ENCODE peak calls at places on chromosomes 7 and 10, in four cellular contexts. V is K562, L is IMR-90, Z is GM12878. R is an unnamed sample.
A peak's percentile ranks its signal among the peaks of the same experiment; 100 is the strongest.

GRCh38 chr10:60870803-60871202 is 73.2 kb downstream of the RHOBTB1 start:
- DNase-seq in V (no peak), Z (no peak), L (no peak), R (no peak)

GRCh38 chr10:129101232-129101980 is 365.6 kb upstream of the MGMT start:
- DNase-seq in Z (no peak), V (no peak), L (no peak), R (no peak)

GRCh38 chr10:93336110-93336509 is 146.0 kb downstream of the MYOF start:
- DNase-seq in L (no peak), Z (no peak), V (no peak), R (no peak)

GRCh38 chr7:127588019-127588696 is at the start of gene ARF5:
- DNase-seq in Z (no peak), L (peak; percentile 72), V (peak; percentile 98), R (peak; percentile 90)

GRCh38 chr10:73413108-73413527 is 740 bp downstream of the ANXA7 start:
- DNase-seq in Z (peak; percentile 41), L (no peak), V (peak; percentile 66), R (no peak)

GRCh38 chr10:84224411-84225028 is 824 bp downstream of the LRIT2 start:
- DNase-seq in L (no peak), Z (no peak), V (peak; percentile 59), R (no peak)

GRCh38 chr7:20165146-20165510 is 52.1 kb downstream of the MACC1 start:
- DNase-seq in V (no peak), Z (no peak), L (no peak), R (no peak)

GRCh38 chr7:107043916-107044346 is 574 bp upstream of the PRKAR2B start:
- DNase-seq in L (peak; percentile 4), Z (no peak), V (no peak), R (no peak)

GRCh38 chr7:75649462-75649861 is 89.3 kb downstream of the HIP1 start:
- DNase-seq in Z (no peak), L (no peak), V (no peak), R (peak; percentile 79)

GRCh38 chr7:66474441-66474840 is 154.2 kb upstream of the KCTD7 start:
- DNase-seq in L (no peak), Z (no peak), V (no peak), R (no peak)

GRCh38 chr7:124633740-124634139 is 131.9 kb downstream of the GPR37 start:
- DNase-seq in V (no peak), L (no peak), Z (no peak), R (no peak)

GRCh38 chr10:74736029-74736428 is 90.4 kb upstream of the KAT6B start:
- DNase-seq in L (no peak), V (no peak), Z (no peak), R (no peak)

GRCh38 chr10:29240991-29241660 is 47.7 kb upstream of the LYZL1 start:
- DNase-seq in Z (no peak), L (no peak), V (no peak), R (no peak)

GRCh38 chr10:132464256-132465192 is 67.5 kb downstream of the PWWP2B start:
- DNase-seq in Z (no peak), L (no peak), V (no peak), R (no peak)

GRCh38 chr10:69839696-69840345 is 38.1 kb downstream of the COL13A1 start:
- DNase-seq in Z (no peak), L (peak; percentile 73), V (no peak), R (no peak)

GRCh38 chr7:28745351-28745750 is 212.8 kb downstream of the TRIL start:
- DNase-seq in Z (no peak), L (no peak), V (no peak), R (no peak)

GRCh38 chr10:103659674-103660363 is 166.3 kb downstream of the NEURL1 start:
- DNase-seq in Z (no peak), L (peak; percentile 91), V (no peak), R (peak; percentile 52)

GRCh38 chr7:39083781-39084180 is 106.1 kb downstream of the POU6F2 start:
- DNase-seq in L (no peak), V (no peak), Z (no peak), R (no peak)

GRCh38 chr7:620052-620451 is 100.4 kb upstream of the PDGFA start:
- DNase-seq in L (peak; percentile 88), Z (no peak), V (peak; percentile 21), R (peak; percentile 85)

GRCh38 chr10:22599636-22600228 is 114.6 kb downstream of the PIP4K2A start:
- DNase-seq in V (no peak), L (no peak), Z (no peak), R (no peak)

GRCh38 chr7:101865031-101865824 is 47.8 kb downstream of the CUX1 start:
- DNase-seq in V (no peak), Z (no peak), L (no peak), R (peak; percentile 32)

GRCh38 chr7:44678468-44679179 is 70.0 kb upstream of the ZMIZ2 start:
- DNase-seq in V (no peak), Z (no peak), L (peak; percentile 86), R (no peak)

GRCh38 chr10:103598654-103599115 is 105.2 kb downstream of the NEURL1 start:
- DNase-seq in L (peak; percentile 82), Z (no peak), V (peak; percentile 66), R (peak; percentile 70)

GRCh38 chr10:43304687-43305333 is 37.9 kb upstream of the RASGEF1A start:
- DNase-seq in Z (no peak), V (peak; percentile 58), L (peak; percentile 8), R (peak; percentile 11)

GRCh38 chr7:2018786-2019692 is 213.7 kb downstream of the MAD1L1 start:
- DNase-seq in V (peak; percentile 96), Z (no peak), L (peak; percentile 82), R (peak; percentile 37)

GRCh38 chr7:79304711-79305110 is 148.8 kb downstream of the MAGI2 start:
- DNase-seq in L (no peak), Z (no peak), V (no peak), R (no peak)

GRCh38 chr7:112788778-112789343 is 1.3 kb downstream of the TMEM168 start:
- DNase-seq in V (no peak), Z (no peak), L (no peak), R (no peak)

GRCh38 chr7:32479574-32480200 is 10.5 kb downstream of the LSM5 start:
- DNase-seq in L (peak; percentile 52), Z (no peak), V (peak; percentile 58), R (peak; percentile 44)

GRCh38 chr7:135204271-135204872 is 7.0 kb downstream of the WDR91 start:
- DNase-seq in Z (no peak), L (peak; percentile 93), V (no peak), R (peak; percentile 22)

GRCh38 chr7:130294314-130294713 is 1.4 kb downstream of the CPA4 start:
- DNase-seq in L (peak; percentile 74), V (no peak), Z (no peak), R (no peak)

GRCh38 chr7:11698273-11698930 is 133.6 kb downstream of the THSD7A start:
- DNase-seq in V (no peak), Z (no peak), L (no peak), R (peak; percentile 65)

GRCh38 chr10:71371750-71372166 is 25.0 kb upstream of the CDH23 start:
- DNase-seq in V (no peak), L (no peak), Z (peak; percentile 56), R (no peak)

GRCh38 chr10:43253461-43254198 is 13.2 kb downstream of the RASGEF1A start:
- DNase-seq in Z (no peak), V (no peak), L (no peak), R (no peak)

GRCh38 chr7:157506268-157506667 is 169.5 kb downstream of the DNAJB6 start:
- DNase-seq in Z (no peak), V (no peak), L (no peak), R (no peak)

GRCh38 chr7:157508477-157508881 is 171.7 kb downstream of the DNAJB6 start:
- DNase-seq in V (no peak), Z (no peak), L (no peak), R (no peak)

GRCh38 chr7:157505646-157506045 is 168.8 kb downstream of the DNAJB6 start:
- DNase-seq in Z (no peak), V (no peak), L (no peak), R (no peak)

GRCh38 chr7:157507987-157508386 is 171.2 kb downstream of the DNAJB6 start:
- DNase-seq in L (no peak), V (no peak), Z (no peak), R (no peak)

GRCh38 chr7:157509226-157509625 is 172.4 kb downstream of the DNAJB6 start:
- DNase-seq in V (no peak), Z (no peak), L (no peak), R (no peak)
- H3K27me3 ChIP-seq in V (peaks cover 30% of the 10 kb centered on the region), Z (no peaks in the 10 kb centered on the region), L (no peaks in the 10 kb centered on the region), R (no peaks in the 10 kb centered on the region)

GRCh38 chr7:70631732-70632131 is 500.2 kb upstream of the GALNT17 start:
- DNase-seq in V (no peak), Z (no peak), L (no peak), R (no peak)

GRCh38 chr7:70632400-70632799 is 499.5 kb upstream of the GALNT17 start:
- DNase-seq in L (no peak), V (no peak), Z (no peak), R (no peak)

GRCh38 chr7:70634071-70634470 is 497.9 kb upstream of the GALNT17 start:
- DNase-seq in L (no peak), Z (no peak), V (no peak), R (no peak)

GRCh38 chr7:70627488-70627887 is 504.5 kb upstream of the GALNT17 start:
- DNase-seq in Z (no peak), V (no peak), L (no peak), R (no peak)

GRCh38 chr7:70630647-70631457 is 501.1 kb upstream of the GALNT17 start:
- DNase-seq in Z (no peak), L (peak; percentile 66), V (no peak), R (no peak)
- TF ChIP-seq FOS in Z (no peak), L (no peak), V (no peak), R (no peak)

DNA sequence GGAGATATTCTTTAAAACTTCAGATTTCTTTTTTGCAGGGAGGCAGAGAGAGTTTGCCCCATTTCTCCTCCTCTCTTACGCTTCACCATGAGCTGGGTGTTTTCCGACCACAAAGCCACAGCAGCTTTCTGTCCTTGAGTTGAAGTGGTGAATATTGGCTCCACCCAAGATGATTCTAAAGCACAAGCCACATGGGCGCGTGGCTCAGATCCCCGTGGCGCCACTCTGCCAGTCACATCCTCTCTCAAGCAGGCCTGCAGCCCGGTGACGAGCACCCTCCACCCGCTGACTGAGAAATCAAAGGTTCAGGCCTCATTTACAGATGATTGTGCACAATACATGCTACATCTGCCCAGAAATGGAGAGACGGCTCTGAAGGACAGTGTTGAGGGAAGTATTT is 27.6 kb upstream of the RNF32 start:
- DNase-seq in V (no peak), L (no peak), Z (peak; percentile 55), R (no peak)
- H3K27me3 ChIP-seq in V (peaks cover 24% of the 10 kb centered on the region), L (peaks cover 24% of the 10 kb centered on the region), Z (no peaks in the 10 kb centered on the region), R (peaks cover 14% of the 10 kb centered on the region)

DNA sequence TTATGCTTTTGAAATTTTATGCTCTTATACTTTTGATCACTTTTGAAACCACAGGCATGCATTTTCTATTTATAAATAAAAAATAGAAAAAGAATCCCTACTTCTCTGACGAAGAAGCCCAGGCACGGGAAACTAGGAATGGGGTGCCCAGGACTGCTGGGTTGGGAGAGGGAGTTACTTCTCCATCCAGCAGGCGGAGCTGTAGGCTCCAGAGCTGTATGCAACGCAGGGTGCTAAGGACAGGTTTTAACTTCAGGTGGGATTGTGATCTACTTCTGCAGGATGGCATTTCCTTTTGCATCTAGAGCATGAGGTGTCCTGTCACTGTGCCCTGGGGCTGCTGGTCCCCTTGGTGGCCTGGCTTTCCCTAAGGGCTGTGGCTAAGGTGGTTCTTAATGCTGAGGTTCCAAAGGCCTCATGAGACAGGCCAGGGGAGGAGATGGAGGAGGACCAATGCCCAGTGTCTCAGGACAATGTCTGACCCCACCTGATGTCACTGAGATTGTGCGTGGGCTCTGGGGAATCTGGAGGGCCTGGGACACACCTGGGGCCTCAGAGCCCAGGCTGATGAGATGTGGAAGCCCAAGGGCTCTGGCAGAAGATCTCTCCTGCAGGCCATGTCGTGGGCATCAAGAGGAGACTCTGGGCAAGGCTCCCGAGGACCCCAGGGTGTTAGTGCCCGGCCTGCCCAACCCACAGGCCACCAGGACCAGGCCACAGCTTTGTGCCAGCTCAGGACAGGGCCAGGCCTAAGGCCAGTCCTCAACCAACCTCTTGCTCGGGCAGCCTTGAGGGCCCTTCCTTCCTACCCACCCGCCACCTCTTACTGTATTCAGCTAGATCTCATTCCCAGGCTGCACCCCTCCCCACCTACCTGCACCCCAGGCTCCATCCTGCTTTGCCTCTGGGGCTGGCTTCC is 507 bp downstream of the CCDC201 start:
- DNase-seq in L (no peak), Z (no peak), V (peak; percentile 57), R (no peak)
- TF ChIP-seq FOS in L (no peak), Z (no peak), V (no peak), R (no peak)

R was measured in endothelial cell of umbilical vein.